ENCODE peak calls at places on chromosomes 1 and 21, in seven cellular contexts. Y is hepatocyte, S is HFF-Myc, U is IMR-90, K is HFFc6, Q is foreskin keratinocyte, T is OCI-LY7. C is an unnamed sample.

GRCh38 chr1:201712387-201713092 is 116.4 kb upstream of the IPO9 start:
- DNase-seq in Y (no peak), Q (no peak), S (no peak), U (no peak), T (no peak), K (no peak), C (no peak)

GRCh38 chr1:2452583-2453315 is 23.3 kb upstream of the PLCH2 start:
- DNase-seq in U (peak), S (no peak), Q (no peak), T (no peak), K (no peak), Y (no peak), C (no peak)

GRCh38 chr1:151596166-151596933 is 15.5 kb upstream of the SNX27 start:
- DNase-seq in T (no peak), U (peak), K (no peak), S (no peak), Y (peak), Q (peak), C (no peak)

GRCh38 chr1:89172468-89173143 is 3.2 kb downstream of the GBP7 start:
- DNase-seq in S (no peak), U (no peak), Q (no peak), T (no peak), Y (no peak), K (no peak), C (no peak)

GRCh38 chr1:8266436-8267165 is 51.3 kb upstream of the SLC45A1 start:
- DNase-seq in T (no peak), Y (no peak), S (no peak), K (no peak), Q (no peak), U (no peak), C (no peak)

GRCh38 chr1:179047637-179048002 is 21.9 kb downstream of the FAM20B start:
- DNase-seq in U (no peak), K (no peak), Q (no peak), T (no peak), S (no peak), Y (no peak), C (no peak)

GRCh38 chr1:33379631-33380354 is 51.1 kb downstream of the PHC2 start:
- DNase-seq in S (no peak), K (no peak), Y (no peak), Q (no peak), U (no peak), T (no peak), C (no peak)

GRCh38 chr1:107637101-107637500 is 327.9 kb downstream of the VAV3 start:
- DNase-seq in U (no peak), K (no peak), Y (no peak), Q (no peak), T (no peak), S (no peak), C (no peak)

GRCh38 chr1:22621761-22622160 is 14.7 kb upstream of the C1QA start:
- DNase-seq in T (no peak), Q (no peak), Y (no peak), S (no peak), K (no peak), U (no peak), C (no peak)

GRCh38 chr1:93662481-93663190 is 19.0 kb downstream of the BCAR3 start:
- DNase-seq in K (peak), Y (peak), U (peak), Q (no peak), T (no peak), S (no peak), C (no peak)

GRCh38 chr1:230084408-230085177 is 17.6 kb downstream of the GALNT2 start:
- DNase-seq in K (peak), Q (peak), Y (peak), S (peak), U (peak), T (no peak), C (peak)

GRCh38 chr1:116111196-116112021 is at the start of gene MAB21L3:
- DNase-seq in Q (peak), U (no peak), T (no peak), S (no peak), K (no peak), Y (peak), C (no peak)

GRCh38 chr1:174469687-174470086 is 21.9 kb downstream of the GPR52 start:
- DNase-seq in K (no peak), U (no peak), Y (no peak), T (no peak), Q (no peak), S (no peak), C (no peak)

GRCh38 chr1:235280467-235280866 is 47.5 kb downstream of the ARID4B start:
- DNase-seq in Y (no peak), S (no peak), T (no peak), Q (no peak), K (no peak), U (no peak), C (no peak)

GRCh38 chr1:65235867-65236805 is 73.2 kb upstream of the DNAJC6 start:
- DNase-seq in U (peak), S (no peak), T (peak), Y (peak), Q (peak), K (peak), C (no peak)

GRCh38 chr1:115112496-115113375 is 23.4 kb upstream of the TSPAN2 start:
- DNase-seq in K (no peak), S (no peak), U (no peak), T (peak), Y (peak), Q (no peak), C (no peak)

GRCh38 chr1:181033799-181034391 is at the start of gene MR1:
- DNase-seq in Y (peak), S (no peak), K (peak), T (peak), Q (peak), U (peak), C (peak)

GRCh38 chr1:148318123-148318899 is 164.8 kb downstream of the PPIAL4G start:
- DNase-seq in U (no peak), T (no peak), Q (no peak), S (no peak), K (no peak), Y (no peak), C (peak)

GRCh38 chr21:38982804-38983203 is 177.1 kb downstream of the ETS2 start:
- DNase-seq in U (no peak), Y (no peak), K (no peak), T (no peak), S (no peak), Q (no peak), C (no peak)

GRCh38 chr1:234977891-234978396 is 150.7 kb downstream of the TOMM20 start:
- DNase-seq in U (no peak), Y (no peak), Q (no peak), T (no peak), S (no peak), K (no peak), C (no peak)

GRCh38 chr1:99007366-99007765 is 2.7 kb upstream of the PLPPR5 start:
- DNase-seq in S (no peak), U (no peak), T (no peak), K (no peak), Q (peak), Y (no peak), C (no peak)

GRCh38 chr21:31117046-31117916 is 79.0 kb upstream of the KRTAP19-8 start:
- DNase-seq in U (peak), Y (peak), Q (peak), S (no peak), K (peak), T (no peak), C (no peak)

GRCh38 chr1:91836307-91837056 is 49.5 kb downstream of the TGFBR3 start:
- DNase-seq in U (no peak), S (no peak), K (no peak), Y (no peak), Q (no peak), T (no peak), C (no peak)
- TF ChIP-seq CTCF in U (no peak), S (no peak), K (no peak), Y (no peak), Q (no peak), T (no peak), C (no peak)

GRCh38 chr1:27428316-27429028 is 36.0 kb downstream of the GPR3 start:
- DNase-seq in K (no peak), T (no peak), S (no peak), Y (peak), Q (no peak), U (no peak), C (no peak)

GRCh38 chr1:27427836-27428315 is 35.5 kb downstream of the GPR3 start:
- DNase-seq in Y (no peak), T (no peak), U (no peak), K (no peak), Q (no peak), S (no peak), C (no peak)

GRCh38 chr1:27429029-27429425 is 36.6 kb downstream of the GPR3 start:
- DNase-seq in K (no peak), S (no peak), Q (no peak), Y (no peak), U (no peak), T (no peak), C (no peak)

GRCh38 chr1:27427329-27427728 is 34.9 kb downstream of the GPR3 start:
- DNase-seq in Y (no peak), S (no peak), Q (no peak), K (no peak), T (peak), U (no peak), C (no peak)

DNA sequence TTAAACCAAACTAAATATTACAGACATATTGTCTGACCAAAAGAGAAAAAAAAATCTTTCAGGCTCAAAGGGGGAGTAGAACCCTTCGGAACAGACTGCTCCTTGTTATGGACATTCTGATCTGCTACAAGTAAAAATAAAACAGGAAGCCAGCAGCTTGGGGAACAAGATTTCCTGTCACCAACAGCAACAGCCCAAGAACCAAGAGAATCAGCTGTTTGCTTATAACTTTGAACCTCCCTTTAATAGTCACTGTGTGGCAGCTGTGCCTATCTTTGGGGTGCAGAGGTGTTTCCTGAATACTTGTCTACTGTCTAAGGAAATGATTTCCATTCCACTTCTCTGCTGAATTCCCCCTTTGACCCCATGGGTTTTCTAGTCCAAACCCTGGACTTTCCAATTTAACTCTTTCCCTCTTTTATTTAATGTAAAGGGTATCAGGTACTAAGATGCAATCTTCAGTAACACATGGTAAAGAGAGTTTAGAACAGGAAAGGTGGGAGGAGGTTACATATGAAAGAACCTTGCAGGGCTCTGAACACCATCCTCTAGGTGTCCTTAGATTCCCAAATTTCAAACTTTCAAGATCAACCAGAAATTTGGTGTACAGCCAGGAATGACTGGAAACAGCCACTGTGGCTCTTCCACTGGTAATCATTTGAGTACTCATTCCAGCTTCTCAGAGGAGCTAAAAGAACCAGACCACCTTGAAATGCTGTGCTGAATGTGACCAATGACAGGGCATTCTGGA is 38.7 kb downstream of the GPR3 start:
- DNase-seq in K (no peak), S (no peak), Y (no peak), Q (no peak), T (peak), U (peak), C (peak)
- TF ChIP-seq CTCF in K (no peak), S (no peak), Y (no peak), Q (peak), T (no peak), U (no peak), C (no peak)

DNA sequence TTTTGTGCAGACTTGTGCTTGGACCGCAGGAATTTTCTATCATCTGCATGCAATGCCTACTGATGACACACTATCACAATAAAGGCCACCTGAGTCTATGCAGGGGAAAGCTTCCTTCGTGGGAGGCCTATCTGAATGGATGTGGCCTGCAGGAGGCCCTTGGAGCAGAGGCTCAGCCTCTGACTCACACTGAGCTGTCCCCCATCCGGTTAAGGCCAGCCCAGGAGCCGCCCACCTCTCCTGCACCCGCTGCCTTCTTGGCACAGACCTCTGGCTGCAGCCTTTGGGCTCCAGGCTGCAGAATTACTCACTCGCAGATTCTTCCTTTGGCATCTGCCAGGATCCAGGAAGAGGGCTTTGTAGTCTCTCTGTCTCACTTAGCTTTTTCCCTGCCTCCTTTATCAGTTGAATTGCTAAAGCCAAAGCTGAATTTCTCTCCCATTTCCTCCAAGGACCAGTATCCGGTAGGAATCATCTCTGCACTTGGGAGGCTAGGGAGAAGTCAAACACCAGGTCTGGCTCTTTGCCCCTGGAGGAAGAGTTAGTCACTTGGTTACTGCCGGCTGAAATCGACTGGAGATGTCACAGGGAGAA is 65.1 kb upstream of the JUN start:
- DNase-seq in Q (peak), U (peak), K (peak), Y (peak), T (no peak), S (peak), C (no peak)
- TF ChIP-seq CTCF in Q (peak), U (peak), K (peak), Y (no peak), T (no peak), S (no peak), C (no peak)

GRCh38 chr21:16192900-16193299 is 463.1 kb downstream of the USP25 start:
- DNase-seq in S (no peak), Y (peak), U (peak), T (no peak), Q (peak), K (peak), C (no peak)

GRCh38 chr21:16195896-16196443 is 466.2 kb downstream of the USP25 start:
- DNase-seq in T (no peak), U (no peak), Q (peak), S (no peak), K (no peak), Y (no peak), C (no peak)

GRCh38 chr21:16194851-16195251 is 465.1 kb downstream of the USP25 start:
- DNase-seq in S (no peak), Q (peak), T (no peak), U (peak), K (no peak), Y (no peak), C (no peak)

GRCh38 chr21:16195476-16195875 is 465.7 kb downstream of the USP25 start:
- DNase-seq in K (peak), T (no peak), U (peak), Q (peak), S (no peak), Y (no peak), C (no peak)

GRCh38 chr21:16193758-16194606 is 464.2 kb downstream of the USP25 start:
- DNase-seq in Y (peak), K (peak), T (peak), U (peak), S (peak), Q (peak), C (no peak)
- TF ChIP-seq CTCF in Y (peak), K (peak), T (no peak), U (no peak), S (peak), Q (peak), C (no peak)